ENCODE peak calls at places on chromosomes 13 and 19, in four cellular contexts. Q, V, E and K are unnamed samples.

GRCh38 chr19:32676186-32676894 is 692 bp downstream of the RGS9BP start:
- DNase-seq in V (no peak), E (no peak), Q (no peak), K (no peak)

GRCh38 chr13:110396913-110397379 is 89.9 kb downstream of the COL4A2 start:
- DNase-seq in Q (no peak), V (peak; percentile 71), E (peak; percentile 84), K (no peak)

GRCh38 chr13:97116754-97117153 is 105.4 kb upstream of the MBNL2 start:
- DNase-seq in V (no peak), E (no peak), Q (no peak), K (no peak)

GRCh38 chr19:10471909-10472308 is 31.2 kb downstream of the KEAP1 start:
- DNase-seq in Q (no peak), E (no peak), V (no peak), K (no peak)

GRCh38 chr19:19068659-19069509 is 5.1 kb downstream of the SLC25A42 start:
- DNase-seq in E (no peak), Q (no peak), V (no peak), K (no peak)

GRCh38 chr13:76992548-76993001 is 694 bp downstream of the CLN5 start:
- DNase-seq in Q (no peak), V (peak; percentile 22), E (peak; percentile 18), K (no peak)

GRCh38 chr19:54164369-54165068 is 5.0 kb upstream of the LENG1 start:
- DNase-seq in Q (peak; percentile 32), E (peak; percentile 87), V (peak; percentile 72), K (no peak)

GRCh38 chr19:58021541-58022282 is 12.1 kb upstream of the ZSCAN1 start:
- DNase-seq in V (peak; percentile 68), Q (no peak), E (peak; percentile 70), K (peak; percentile 16)

GRCh38 chr19:7295912-7296486 is 1.8 kb upstream of the INSR start:
- DNase-seq in E (no peak), V (no peak), Q (no peak), K (no peak)

GRCh38 chr13:23715092-23715761 is 145.0 kb downstream of the TNFRSF19 start:
- DNase-seq in V (no peak), E (no peak), Q (no peak), K (no peak)

GRCh38 chr19:47790398-47790814 is 11.9 kb downstream of the SELENOW start:
- DNase-seq in Q (peak; percentile 67), E (peak; percentile 79), V (peak; percentile 75), K (peak; percentile 64)